ENCODE peak calls at places on chromosomes 3 and 15, in six cellular contexts. U, X, Z, W, O and J are unnamed samples.

GRCh38 chr3:4581452-4581851 is 88.3 kb downstream of the ITPR1 start:
- DNase-seq in O (no peak), W (no peak), U (no peak), X (no peak), Z (no peak), J (no peak)

GRCh38 chr3:122265937-122266336 is 59.1 kb upstream of the CSTA start:
- DNase-seq in U (no peak), W (no peak), O (no peak), Z (no peak), X (no peak), J (no peak)

GRCh38 chr3:149783576-149783975 is 8.8 kb downstream of the ANKUB1 start:
- DNase-seq in W (no peak), Z (no peak), U (no peak), O (peak), X (peak), J (no peak)

GRCh38 chr15:29090617-29091466 is 178.8 kb downstream of the NSMCE3 start:
- DNase-seq in O (no peak), X (peak), W (no peak), Z (no peak), U (no peak), J (no peak)

GRCh38 chr3:13305623-13306022 is 114.5 kb downstream of the NUP210 start:
- DNase-seq in O (no peak), W (no peak), Z (no peak), X (no peak), U (no peak), J (no peak)

GRCh38 chr3:41346698-41347097 is 147.4 kb downstream of the CTNNB1 start:
- DNase-seq in W (no peak), Z (no peak), X (no peak), U (no peak), O (no peak), J (no peak)

GRCh38 chr15:43851251-43851650 is 24.4 kb downstream of the WDR76 start:
- DNase-seq in U (no peak), X (no peak), Z (no peak), O (no peak), W (no peak), J (no peak)

GRCh38 chr15:92661961-92662360 is 6.4 kb upstream of the FAM174B start:
- DNase-seq in U (no peak), O (no peak), W (no peak), Z (no peak), X (no peak), J (no peak)

GRCh38 chr3:30227571-30228301 is 378.7 kb upstream of the TGFBR2 start:
- DNase-seq in U (no peak), O (peak), Z (no peak), W (no peak), X (peak), J (no peak)

GRCh38 chr15:40372966-40373365 is 9.6 kb upstream of the KNSTRN start:
- DNase-seq in U (no peak), W (no peak), O (no peak), Z (no peak), X (no peak), J (no peak)

GRCh38 chr3:153714588-153715285 is 406.5 kb upstream of the ARHGEF26 start:
- DNase-seq in O (no peak), U (no peak), Z (no peak), W (no peak), X (no peak), J (no peak)

GRCh38 chr3:17894434-17895060 is 152.1 kb upstream of the TBC1D5 start:
- DNase-seq in Z (peak), W (no peak), O (no peak), X (peak), U (no peak), J (no peak)
- TF ChIP-seq CTCF in Z (peak), W (no peak), O (peak), X (peak), U (no peak), J (peak)

GRCh38 chr15:62649793-62650420 is 392.6 kb upstream of the TPM1 start:
- DNase-seq in O (no peak), Z (no peak), W (no peak), U (no peak), X (peak), J (peak)

GRCh38 chr15:62644874-62645755 is 397.4 kb upstream of the TPM1 start:
- DNase-seq in Z (no peak), W (no peak), O (no peak), X (peak), U (no peak), J (no peak)

GRCh38 chr15:62647195-62647865 is 395.2 kb upstream of the TPM1 start:
- DNase-seq in U (no peak), X (peak), Z (no peak), O (peak), W (no peak), J (no peak)

GRCh38 chr15:62653122-62653521 is 389.4 kb upstream of the TPM1 start:
- DNase-seq in U (no peak), Z (no peak), W (no peak), X (no peak), O (no peak), J (no peak)

GRCh38 chr15:62648954-62649353 is 393.6 kb upstream of the TPM1 start:
- DNase-seq in U (no peak), W (no peak), O (no peak), Z (no peak), X (peak), J (peak)
- TF ChIP-seq CTCF in U (no peak), W (peak), O (peak), Z (peak), X (peak), J (peak)

GRCh38 chr3:66486187-66486586 is 14.6 kb downstream of the LRIG1 start:
- DNase-seq in Z (no peak), O (no peak), W (no peak), U (no peak), X (no peak), J (no peak)

GRCh38 chr3:66488492-66488891 is 12.3 kb downstream of the LRIG1 start:
- DNase-seq in O (no peak), U (no peak), X (no peak), W (no peak), Z (no peak), J (no peak)

GRCh38 chr3:66486646-66487045 is 14.2 kb downstream of the LRIG1 start:
- DNase-seq in X (peak), O (no peak), Z (no peak), W (no peak), U (no peak), J (no peak)

GRCh38 chr3:66489115-66489514 is 11.7 kb downstream of the LRIG1 start:
- DNase-seq in U (no peak), W (no peak), O (no peak), X (no peak), Z (no peak), J (no peak)

DNA sequence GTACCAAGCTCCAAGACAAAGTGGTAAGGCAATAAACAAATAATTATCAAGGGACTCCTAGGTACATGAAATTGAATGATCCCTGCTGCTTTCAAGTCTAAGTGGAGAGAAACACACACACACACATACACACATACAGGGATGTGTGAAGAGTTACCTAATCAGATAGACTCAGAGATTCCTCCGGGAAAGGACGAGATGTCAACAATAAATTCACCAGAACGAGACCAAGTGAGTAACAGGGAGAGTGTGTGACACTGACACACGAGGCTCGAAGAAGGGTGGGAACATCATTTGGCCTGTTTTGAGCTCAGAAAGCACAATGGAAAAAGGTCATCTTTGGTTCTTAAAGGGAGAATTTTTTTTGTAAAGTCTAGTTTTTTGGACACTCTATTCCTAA is 13.3 kb downstream of the LRIG1 start:
- DNase-seq in U (no peak), Z (no peak), O (no peak), X (peak), W (no peak), J (no peak)
- TF ChIP-seq CTCF in U (no peak), Z (no peak), O (no peak), X (no peak), W (no peak), J (no peak)

GRCh38 chr3:46453526-46454208 is 11.0 kb downstream of the LTF start:
- DNase-seq in U (no peak), W (no peak), X (no peak), O (no peak), Z (no peak), J (no peak)

GRCh38 chr3:46447535-46447934 is 17.2 kb downstream of the LTF start:
- DNase-seq in Z (no peak), U (no peak), X (no peak), O (no peak), W (no peak), J (no peak)

GRCh38 chr3:46448721-46449120 is 16.0 kb downstream of the LTF start:
- DNase-seq in U (no peak), Z (no peak), X (no peak), O (no peak), W (no peak), J (no peak)

GRCh38 chr3:46454209-46454595 is 10.5 kb downstream of the LTF start:
- DNase-seq in X (no peak), W (no peak), Z (no peak), O (no peak), U (peak), J (no peak)

GRCh38 chr3:46449755-46450552 is 14.8 kb downstream of the LTF start:
- DNase-seq in O (no peak), X (peak), U (no peak), Z (no peak), W (no peak), J (no peak)
- TF ChIP-seq CTCF in O (peak), X (peak), U (no peak), Z (peak), W (peak), J (peak)

GRCh38 chr15:94239474-94239873 is 8.1 kb downstream of the MCTP2 start:
- DNase-seq in X (no peak), U (no peak), Z (no peak), W (no peak), O (peak), J (no peak)
- TF ChIP-seq CTCF in X (no peak), U (no peak), Z (no peak), W (no peak), O (no peak), J (no peak)